ENCODE peak calls at places on chromosomes 4 and X, in ten cellular contexts. One of them, this sample, is unnamed.

GRCh38 chr4:151418385-151418784 is 9.4 kb downstream of the FHIP1A start:
- DNase-seq in A549: no peak
- DNase-seq in T-helper 2 cell: no peak
- DNase-seq in IMR-90: peak
- DNase-seq in bronchial epithelial cell: peak
- DNase-seq in CD4-positive, CD25-positive, alpha-beta regulatory T cell: no peak
- DNase-seq in NCI-H1105 treated with DMSO at 0.1 percent for 48 hours: no peak
- DNase-seq in iPS DF 19.7: no peak
- DNase-seq in NCI-H226: peak
- DNase-seq in activated T-cell treated with anti-CD3 and anti-CD28 coated beads for 24 hours: no peak
- DNase-seq in this sample: peak

GRCh38 chrX:112687189-112687691 is 7.5 kb upstream of the LHFPL1 start:
- DNase-seq in A549: no peak
- DNase-seq in T-helper 2 cell: no peak
- DNase-seq in IMR-90: peak
- DNase-seq in bronchial epithelial cell: no peak
- DNase-seq in CD4-positive, CD25-positive, alpha-beta regulatory T cell: no peak
- DNase-seq in NCI-H1105 treated with DMSO at 0.1 percent for 48 hours: no peak
- DNase-seq in iPS DF 19.7: no peak
- DNase-seq in NCI-H226: no peak
- DNase-seq in activated T-cell treated with anti-CD3 and anti-CD28 coated beads for 24 hours: no peak
- DNase-seq in this sample: no peak

GRCh38 chr4:130808492-130808891 is 1712.5 kb downstream of the C4orf33 start:
- DNase-seq in A549: peak
- DNase-seq in T-helper 2 cell: no peak
- DNase-seq in IMR-90: no peak
- DNase-seq in bronchial epithelial cell: peak
- DNase-seq in CD4-positive, CD25-positive, alpha-beta regulatory T cell: no peak
- DNase-seq in NCI-H1105 treated with DMSO at 0.1 percent for 48 hours: peak
- DNase-seq in iPS DF 19.7: no peak
- DNase-seq in NCI-H226: no peak
- DNase-seq in activated T-cell treated with anti-CD3 and anti-CD28 coated beads for 24 hours: no peak
- DNase-seq in this sample: peak

GRCh38 chr4:107283587-107284559 is 247.8 kb upstream of the DKK2 start:
- DNase-seq in A549: peak
- DNase-seq in T-helper 2 cell: no peak
- DNase-seq in IMR-90: peak
- DNase-seq in bronchial epithelial cell: peak
- DNase-seq in CD4-positive, CD25-positive, alpha-beta regulatory T cell: no peak
- DNase-seq in NCI-H1105 treated with DMSO at 0.1 percent for 48 hours: no peak
- DNase-seq in iPS DF 19.7: no peak
- DNase-seq in NCI-H226: peak
- DNase-seq in activated T-cell treated with anti-CD3 and anti-CD28 coated beads for 24 hours: no peak
- DNase-seq in this sample: peak

GRCh38 chr4:2785613-2786012 is 7.3 kb upstream of the SH3BP2 start:
- DNase-seq in A549: no peak
- DNase-seq in T-helper 2 cell: no peak
- DNase-seq in IMR-90: no peak
- DNase-seq in bronchial epithelial cell: peak
- DNase-seq in CD4-positive, CD25-positive, alpha-beta regulatory T cell: no peak
- DNase-seq in NCI-H1105 treated with DMSO at 0.1 percent for 48 hours: no peak
- DNase-seq in iPS DF 19.7: no peak
- DNase-seq in NCI-H226: no peak
- DNase-seq in activated T-cell treated with anti-CD3 and anti-CD28 coated beads for 24 hours: no peak
- DNase-seq in this sample: no peak

GRCh38 chrX:48468693-48469691 is 1.1 kb downstream of the SLC38A5 start:
- DNase-seq in A549: no peak
- DNase-seq in T-helper 2 cell: no peak
- DNase-seq in IMR-90: no peak
- DNase-seq in bronchial epithelial cell: no peak
- DNase-seq in CD4-positive, CD25-positive, alpha-beta regulatory T cell: peak
- DNase-seq in NCI-H1105 treated with DMSO at 0.1 percent for 48 hours: no peak
- DNase-seq in iPS DF 19.7: no peak
- DNase-seq in NCI-H226: no peak
- DNase-seq in activated T-cell treated with anti-CD3 and anti-CD28 coated beads for 24 hours: peak
- DNase-seq in this sample: no peak

GRCh38 chrX:63934791-63935190 is 149.8 kb upstream of the ARHGEF9 start:
- DNase-seq in A549: no peak
- DNase-seq in T-helper 2 cell: no peak
- DNase-seq in IMR-90: no peak
- DNase-seq in bronchial epithelial cell: no peak
- DNase-seq in CD4-positive, CD25-positive, alpha-beta regulatory T cell: no peak
- DNase-seq in NCI-H1105 treated with DMSO at 0.1 percent for 48 hours: no peak
- DNase-seq in iPS DF 19.7: no peak
- DNase-seq in NCI-H226: no peak
- DNase-seq in activated T-cell treated with anti-CD3 and anti-CD28 coated beads for 24 hours: no peak
- DNase-seq in this sample: no peak

GRCh38 chrX:100935767-100936166 is 7.0 kb upstream of the XKRX start:
- DNase-seq in A549: no peak
- DNase-seq in T-helper 2 cell: no peak
- DNase-seq in IMR-90: no peak
- DNase-seq in bronchial epithelial cell: no peak
- DNase-seq in CD4-positive, CD25-positive, alpha-beta regulatory T cell: no peak
- DNase-seq in NCI-H1105 treated with DMSO at 0.1 percent for 48 hours: no peak
- DNase-seq in iPS DF 19.7: no peak
- DNase-seq in NCI-H226: no peak
- DNase-seq in activated T-cell treated with anti-CD3 and anti-CD28 coated beads for 24 hours: no peak
- DNase-seq in this sample: no peak

GRCh38 chrX:139759637-139760036 is 51.7 kb upstream of the MCF2 start:
- DNase-seq in A549: peak
- DNase-seq in T-helper 2 cell: no peak
- DNase-seq in IMR-90: peak
- DNase-seq in bronchial epithelial cell: peak
- DNase-seq in CD4-positive, CD25-positive, alpha-beta regulatory T cell: no peak
- DNase-seq in NCI-H1105 treated with DMSO at 0.1 percent for 48 hours: peak
- DNase-seq in iPS DF 19.7: no peak
- DNase-seq in NCI-H226: no peak
- DNase-seq in activated T-cell treated with anti-CD3 and anti-CD28 coated beads for 24 hours: no peak
- DNase-seq in this sample: peak

GRCh38 chr4:8085491-8086479 is 72.8 kb downstream of the ABLIM2 start:
- DNase-seq in A549: no peak
- DNase-seq in T-helper 2 cell: no peak
- DNase-seq in IMR-90: no peak
- DNase-seq in bronchial epithelial cell: no peak
- DNase-seq in CD4-positive, CD25-positive, alpha-beta regulatory T cell: no peak
- DNase-seq in NCI-H1105 treated with DMSO at 0.1 percent for 48 hours: no peak
- DNase-seq in iPS DF 19.7: no peak
- DNase-seq in NCI-H226: no peak
- DNase-seq in activated T-cell treated with anti-CD3 and anti-CD28 coated beads for 24 hours: no peak
- DNase-seq in this sample: no peak

GRCh38 chr4:743463-744211 is 38.0 kb downstream of the PCGF3 start:
- DNase-seq in A549: no peak
- DNase-seq in T-helper 2 cell: no peak
- DNase-seq in IMR-90: peak
- DNase-seq in bronchial epithelial cell: no peak
- DNase-seq in CD4-positive, CD25-positive, alpha-beta regulatory T cell: no peak
- DNase-seq in NCI-H1105 treated with DMSO at 0.1 percent for 48 hours: no peak
- DNase-seq in iPS DF 19.7: no peak
- DNase-seq in NCI-H226: no peak
- DNase-seq in activated T-cell treated with anti-CD3 and anti-CD28 coated beads for 24 hours: no peak
- DNase-seq in this sample: no peak

GRCh38 chr4:98493305-98493704 is 165.1 kb downstream of the TSPAN5 start:
- DNase-seq in A549: no peak
- DNase-seq in T-helper 2 cell: no peak
- DNase-seq in IMR-90: no peak
- DNase-seq in bronchial epithelial cell: no peak
- DNase-seq in CD4-positive, CD25-positive, alpha-beta regulatory T cell: no peak
- DNase-seq in NCI-H1105 treated with DMSO at 0.1 percent for 48 hours: no peak
- DNase-seq in iPS DF 19.7: no peak
- DNase-seq in NCI-H226: no peak
- DNase-seq in activated T-cell treated with anti-CD3 and anti-CD28 coated beads for 24 hours: no peak
- DNase-seq in this sample: no peak

GRCh38 chr4:76250962-76251361 is 559 bp upstream of the FAM47E start:
- DNase-seq in A549: no peak
- DNase-seq in T-helper 2 cell: no peak
- DNase-seq in IMR-90: no peak
- DNase-seq in bronchial epithelial cell: no peak
- DNase-seq in CD4-positive, CD25-positive, alpha-beta regulatory T cell: no peak
- DNase-seq in NCI-H1105 treated with DMSO at 0.1 percent for 48 hours: no peak
- DNase-seq in iPS DF 19.7: no peak
- DNase-seq in NCI-H226: no peak
- DNase-seq in activated T-cell treated with anti-CD3 and anti-CD28 coated beads for 24 hours: no peak
- DNase-seq in this sample: no peak

GRCh38 chr4:38243385-38244053 is 283.3 kb downstream of the PTTG2 start:
- DNase-seq in A549: no peak
- DNase-seq in T-helper 2 cell: no peak
- DNase-seq in IMR-90: peak
- DNase-seq in bronchial epithelial cell: no peak
- DNase-seq in CD4-positive, CD25-positive, alpha-beta regulatory T cell: no peak
- DNase-seq in NCI-H1105 treated with DMSO at 0.1 percent for 48 hours: no peak
- DNase-seq in iPS DF 19.7: no peak
- DNase-seq in NCI-H226: no peak
- DNase-seq in activated T-cell treated with anti-CD3 and anti-CD28 coated beads for 24 hours: no peak
- DNase-seq in this sample: no peak

GRCh38 chr4:177802665-177803064 is 360.4 kb upstream of the AGA start:
- DNase-seq in A549: no peak
- DNase-seq in T-helper 2 cell: no peak
- DNase-seq in IMR-90: peak
- DNase-seq in bronchial epithelial cell: no peak
- DNase-seq in CD4-positive, CD25-positive, alpha-beta regulatory T cell: no peak
- DNase-seq in NCI-H1105 treated with DMSO at 0.1 percent for 48 hours: no peak
- DNase-seq in iPS DF 19.7: no peak
- DNase-seq in NCI-H226: no peak
- DNase-seq in activated T-cell treated with anti-CD3 and anti-CD28 coated beads for 24 hours: no peak
- DNase-seq in this sample: peak

GRCh38 chr4:90833698-90834097 is 706.5 kb downstream of the CCSER1 start:
- DNase-seq in A549: no peak
- DNase-seq in T-helper 2 cell: no peak
- DNase-seq in IMR-90: no peak
- DNase-seq in bronchial epithelial cell: no peak
- DNase-seq in CD4-positive, CD25-positive, alpha-beta regulatory T cell: no peak
- DNase-seq in NCI-H1105 treated with DMSO at 0.1 percent for 48 hours: no peak
- DNase-seq in iPS DF 19.7: peak
- DNase-seq in NCI-H226: no peak
- DNase-seq in activated T-cell treated with anti-CD3 and anti-CD28 coated beads for 24 hours: no peak
- DNase-seq in this sample: no peak

GRCh38 chr4:141815646-141816045 is 179.3 kb downstream of the IL15 start:
- DNase-seq in A549: no peak
- DNase-seq in T-helper 2 cell: no peak
- DNase-seq in IMR-90: no peak
- DNase-seq in bronchial epithelial cell: no peak
- DNase-seq in CD4-positive, CD25-positive, alpha-beta regulatory T cell: no peak
- DNase-seq in NCI-H1105 treated with DMSO at 0.1 percent for 48 hours: no peak
- DNase-seq in iPS DF 19.7: no peak
- DNase-seq in NCI-H226: no peak
- DNase-seq in activated T-cell treated with anti-CD3 and anti-CD28 coated beads for 24 hours: no peak
- DNase-seq in this sample: no peak

GRCh38 chr4:81319657-81320056 is 104.6 kb upstream of the PRKG2 start:
- DNase-seq in A549: no peak
- DNase-seq in T-helper 2 cell: no peak
- DNase-seq in IMR-90: no peak
- DNase-seq in bronchial epithelial cell: no peak
- DNase-seq in CD4-positive, CD25-positive, alpha-beta regulatory T cell: no peak
- DNase-seq in NCI-H1105 treated with DMSO at 0.1 percent for 48 hours: no peak
- DNase-seq in iPS DF 19.7: no peak
- DNase-seq in NCI-H226: no peak
- DNase-seq in activated T-cell treated with anti-CD3 and anti-CD28 coated beads for 24 hours: no peak
- DNase-seq in this sample: no peak

GRCh38 chrX:136711147-136711546 is 63.2 kb downstream of the CD40LG start:
- DNase-seq in A549: peak
- DNase-seq in T-helper 2 cell: no peak
- DNase-seq in IMR-90: peak
- DNase-seq in bronchial epithelial cell: peak
- DNase-seq in CD4-positive, CD25-positive, alpha-beta regulatory T cell: no peak
- DNase-seq in NCI-H1105 treated with DMSO at 0.1 percent for 48 hours: peak
- DNase-seq in iPS DF 19.7: no peak
- DNase-seq in NCI-H226: no peak
- DNase-seq in activated T-cell treated with anti-CD3 and anti-CD28 coated beads for 24 hours: no peak
- DNase-seq in this sample: peak

GRCh38 chr4:77959566-77960338 is 97.1 kb downstream of the MRPL1 start:
- DNase-seq in A549: peak
- DNase-seq in T-helper 2 cell: no peak
- DNase-seq in IMR-90: peak
- DNase-seq in bronchial epithelial cell: peak
- DNase-seq in CD4-positive, CD25-positive, alpha-beta regulatory T cell: no peak
- DNase-seq in NCI-H1105 treated with DMSO at 0.1 percent for 48 hours: peak
- DNase-seq in iPS DF 19.7: no peak
- DNase-seq in NCI-H226: no peak
- DNase-seq in activated T-cell treated with anti-CD3 and anti-CD28 coated beads for 24 hours: no peak
- DNase-seq in this sample: peak

GRCh38 chr4:38943355-38943754 is 75.7 kb downstream of the FAM114A1 start:
- DNase-seq in A549: no peak
- DNase-seq in T-helper 2 cell: no peak
- DNase-seq in IMR-90: peak
- DNase-seq in bronchial epithelial cell: no peak
- DNase-seq in CD4-positive, CD25-positive, alpha-beta regulatory T cell: no peak
- DNase-seq in NCI-H1105 treated with DMSO at 0.1 percent for 48 hours: no peak
- DNase-seq in iPS DF 19.7: no peak
- DNase-seq in NCI-H226: no peak
- DNase-seq in activated T-cell treated with anti-CD3 and anti-CD28 coated beads for 24 hours: no peak
- DNase-seq in this sample: no peak

GRCh38 chrX:34624416-34624815 is 32.7 kb downstream of the TMEM47 start:
- DNase-seq in A549: no peak
- DNase-seq in T-helper 2 cell: no peak
- DNase-seq in IMR-90: peak
- DNase-seq in bronchial epithelial cell: no peak
- DNase-seq in CD4-positive, CD25-positive, alpha-beta regulatory T cell: no peak
- DNase-seq in NCI-H1105 treated with DMSO at 0.1 percent for 48 hours: no peak
- DNase-seq in iPS DF 19.7: no peak
- DNase-seq in NCI-H226: no peak
- DNase-seq in activated T-cell treated with anti-CD3 and anti-CD28 coated beads for 24 hours: no peak
- DNase-seq in this sample: no peak

GRCh38 chrX:41868392-41868977 is 54.9 kb downstream of the CASK start:
- DNase-seq in A549: no peak
- DNase-seq in T-helper 2 cell: no peak
- DNase-seq in IMR-90: no peak
- DNase-seq in bronchial epithelial cell: no peak
- DNase-seq in CD4-positive, CD25-positive, alpha-beta regulatory T cell: no peak
- DNase-seq in NCI-H1105 treated with DMSO at 0.1 percent for 48 hours: peak
- DNase-seq in iPS DF 19.7: no peak
- DNase-seq in NCI-H226: no peak
- DNase-seq in activated T-cell treated with anti-CD3 and anti-CD28 coated beads for 24 hours: no peak
- DNase-seq in this sample: no peak

GRCh38 chr4:3257691-3258482 is 8.9 kb downstream of the MSANTD1 start:
- DNase-seq in A549: no peak
- DNase-seq in T-helper 2 cell: no peak
- DNase-seq in IMR-90: peak
- DNase-seq in bronchial epithelial cell: peak
- DNase-seq in CD4-positive, CD25-positive, alpha-beta regulatory T cell: no peak
- DNase-seq in NCI-H1105 treated with DMSO at 0.1 percent for 48 hours: no peak
- DNase-seq in iPS DF 19.7: no peak
- DNase-seq in NCI-H226: peak
- DNase-seq in activated T-cell treated with anti-CD3 and anti-CD28 coated beads for 24 hours: no peak
- DNase-seq in this sample: peak

GRCh38 chr4:129240816-129241215 is 144.9 kb downstream of the C4orf33 start:
- DNase-seq in A549: no peak
- DNase-seq in T-helper 2 cell: no peak
- DNase-seq in IMR-90: no peak
- DNase-seq in bronchial epithelial cell: no peak
- DNase-seq in CD4-positive, CD25-positive, alpha-beta regulatory T cell: no peak
- DNase-seq in NCI-H1105 treated with DMSO at 0.1 percent for 48 hours: peak
- DNase-seq in iPS DF 19.7: no peak
- DNase-seq in NCI-H226: no peak
- DNase-seq in activated T-cell treated with anti-CD3 and anti-CD28 coated beads for 24 hours: no peak
- DNase-seq in this sample: no peak

GRCh38 chr4:125115476-125115875 is 199.3 kb upstream of the FAT4 start:
- DNase-seq in A549: no peak
- DNase-seq in T-helper 2 cell: no peak
- DNase-seq in IMR-90: peak
- DNase-seq in bronchial epithelial cell: no peak
- DNase-seq in CD4-positive, CD25-positive, alpha-beta regulatory T cell: no peak
- DNase-seq in NCI-H1105 treated with DMSO at 0.1 percent for 48 hours: no peak
- DNase-seq in iPS DF 19.7: no peak
- DNase-seq in NCI-H226: peak
- DNase-seq in activated T-cell treated with anti-CD3 and anti-CD28 coated beads for 24 hours: no peak
- DNase-seq in this sample: no peak

This sample was measured in PC-3.